ENCODE peak calls at places on chromosomes 1 and 21, in seven cellular contexts. One of them, this sample, is unnamed.

GRCh38 chr1:37410080-37410479 is 64.3 kb upstream of the ZC3H12A start:
- DNase-seq in HFF-Myc: no peak
- DNase-seq in OCI-LY7: no peak
- DNase-seq in NCI-H1092: no peak
- DNase-seq in H9: peak
- DNase-seq in T-cell: no peak
- DNase-seq in DMS79: no peak
- DNase-seq in this sample: no peak

GRCh38 chr21:15549671-15550070 is 180.1 kb upstream of the USP25 start:
- DNase-seq in HFF-Myc: no peak
- DNase-seq in H9: peak
- DNase-seq in T-cell: no peak
- DNase-seq in OCI-LY7: no peak
- DNase-seq in DMS79: no peak
- DNase-seq in NCI-H1092: no peak
- DNase-seq in this sample: peak

GRCh38 chr1:64194168-64195088 is 9.0 kb upstream of the UBE2U start:
- DNase-seq in DMS79: no peak
- DNase-seq in H9: no peak
- DNase-seq in NCI-H1092: no peak
- DNase-seq in HFF-Myc: no peak
- DNase-seq in OCI-LY7: no peak
- DNase-seq in T-cell: no peak
- DNase-seq in this sample: no peak

GRCh38 chr1:206505702-206506375 is 1.5 kb upstream of the RASSF5 start:
- DNase-seq in NCI-H1092: no peak
- DNase-seq in T-cell: no peak
- DNase-seq in DMS79: no peak
- DNase-seq in H9: no peak
- DNase-seq in OCI-LY7: no peak
- DNase-seq in HFF-Myc: no peak
- DNase-seq in this sample: peak

GRCh38 chr1:169087876-169088275 is 18.6 kb upstream of the ATP1B1 start:
- DNase-seq in OCI-LY7: no peak
- DNase-seq in T-cell: no peak
- DNase-seq in HFF-Myc: no peak
- DNase-seq in NCI-H1092: no peak
- DNase-seq in DMS79: no peak
- DNase-seq in H9: no peak
- DNase-seq in this sample: no peak

GRCh38 chr1:162541619-162542141 is 19.8 kb upstream of the UAP1 start:
- DNase-seq in OCI-LY7: no peak
- DNase-seq in NCI-H1092: no peak
- DNase-seq in HFF-Myc: peak
- DNase-seq in DMS79: no peak
- DNase-seq in T-cell: no peak
- DNase-seq in H9: no peak
- DNase-seq in this sample: peak

GRCh38 chr1:174797398-174797797 is 202.3 kb upstream of the CACYBP start:
- DNase-seq in HFF-Myc: no peak
- DNase-seq in NCI-H1092: no peak
- DNase-seq in OCI-LY7: no peak
- DNase-seq in H9: no peak
- DNase-seq in T-cell: no peak
- DNase-seq in DMS79: no peak
- DNase-seq in this sample: no peak

GRCh38 chr1:54054438-54054749 is 986 bp downstream of the TCEANC2 start:
- DNase-seq in NCI-H1092: no peak
- DNase-seq in DMS79: no peak
- DNase-seq in H9: no peak
- DNase-seq in OCI-LY7: peak
- DNase-seq in T-cell: no peak
- DNase-seq in HFF-Myc: no peak
- DNase-seq in this sample: no peak

GRCh38 chr1:8925406-8925805 is 20.3 kb upstream of the CA6 start:
- DNase-seq in H9: no peak
- DNase-seq in OCI-LY7: no peak
- DNase-seq in HFF-Myc: no peak
- DNase-seq in DMS79: peak
- DNase-seq in T-cell: no peak
- DNase-seq in NCI-H1092: peak
- DNase-seq in this sample: no peak

GRCh38 chr1:40662151-40662550 is 3.3 kb downstream of the RIMS3 start:
- DNase-seq in H9: no peak
- DNase-seq in NCI-H1092: no peak
- DNase-seq in DMS79: no peak
- DNase-seq in OCI-LY7: no peak
- DNase-seq in HFF-Myc: no peak
- DNase-seq in T-cell: no peak
- DNase-seq in this sample: no peak

GRCh38 chr1:244163861-244164562 is 112.9 kb downstream of the ZBTB18 start:
- DNase-seq in OCI-LY7: no peak
- DNase-seq in HFF-Myc: peak
- DNase-seq in DMS79: no peak
- DNase-seq in H9: peak
- DNase-seq in NCI-H1092: no peak
- DNase-seq in T-cell: no peak
- DNase-seq in this sample: peak

GRCh38 chr1:29653886-29654450 is 417.6 kb downstream of the PTPRU start:
- DNase-seq in OCI-LY7: no peak
- DNase-seq in H9: peak
- DNase-seq in DMS79: no peak
- DNase-seq in HFF-Myc: no peak
- DNase-seq in NCI-H1092: no peak
- DNase-seq in T-cell: no peak
- DNase-seq in this sample: no peak

GRCh38 chr1:119370748-119371147 is 2.2 kb downstream of the HAO2 start:
- DNase-seq in DMS79: no peak
- DNase-seq in HFF-Myc: no peak
- DNase-seq in H9: no peak
- DNase-seq in T-cell: no peak
- DNase-seq in NCI-H1092: no peak
- DNase-seq in OCI-LY7: no peak
- DNase-seq in this sample: no peak

GRCh38 chr1:95407146-95407863 is 173.3 kb downstream of the RWDD3 start:
- DNase-seq in HFF-Myc: no peak
- DNase-seq in DMS79: no peak
- DNase-seq in NCI-H1092: no peak
- DNase-seq in T-cell: no peak
- DNase-seq in H9: peak
- DNase-seq in OCI-LY7: no peak
- DNase-seq in this sample: no peak

GRCh38 chr1:227038401-227038800 is 98.3 kb downstream of the COQ8A start:
- DNase-seq in NCI-H1092: no peak
- DNase-seq in DMS79: no peak
- DNase-seq in HFF-Myc: no peak
- DNase-seq in H9: no peak
- DNase-seq in T-cell: no peak
- DNase-seq in OCI-LY7: no peak
- DNase-seq in this sample: peak

GRCh38 chr1:33710989-33711388 is 152.9 kb upstream of the HMGB4 start:
- DNase-seq in T-cell: no peak
- DNase-seq in OCI-LY7: no peak
- DNase-seq in NCI-H1092: no peak
- DNase-seq in HFF-Myc: no peak
- DNase-seq in DMS79: no peak
- DNase-seq in H9: no peak
- DNase-seq in this sample: no peak

GRCh38 chr1:246083416-246083815 is 423.7 kb downstream of the SMYD3 start:
- DNase-seq in NCI-H1092: no peak
- DNase-seq in HFF-Myc: no peak
- DNase-seq in T-cell: no peak
- DNase-seq in H9: no peak
- DNase-seq in OCI-LY7: no peak
- DNase-seq in DMS79: no peak
- DNase-seq in this sample: no peak

GRCh38 chr1:153760440-153760839 is 14.8 kb upstream of the SLC27A3 start:
- DNase-seq in DMS79: no peak
- DNase-seq in NCI-H1092: no peak
- DNase-seq in HFF-Myc: no peak
- DNase-seq in H9: no peak
- DNase-seq in T-cell: no peak
- DNase-seq in OCI-LY7: no peak
- DNase-seq in this sample: peak

GRCh38 chr1:18155881-18156385 is 48.3 kb downstream of the IGSF21 start:
- DNase-seq in H9: no peak
- DNase-seq in T-cell: no peak
- DNase-seq in HFF-Myc: no peak
- DNase-seq in DMS79: peak
- DNase-seq in NCI-H1092: peak
- DNase-seq in OCI-LY7: no peak
- DNase-seq in this sample: no peak

GRCh38 chr1:111286912-111287311 is 3.7 kb upstream of the CHIA start:
- DNase-seq in NCI-H1092: no peak
- DNase-seq in H9: no peak
- DNase-seq in HFF-Myc: no peak
- DNase-seq in T-cell: no peak
- DNase-seq in DMS79: no peak
- DNase-seq in OCI-LY7: no peak
- DNase-seq in this sample: no peak

GRCh38 chr1:150168960-150169565 is 19.3 kb downstream of the PLEKHO1 start:
- DNase-seq in DMS79: no peak
- DNase-seq in H9: peak
- DNase-seq in NCI-H1092: peak
- DNase-seq in T-cell: no peak
- DNase-seq in HFF-Myc: no peak
- DNase-seq in OCI-LY7: peak
- DNase-seq in this sample: peak

GRCh38 chr21:42515708-42516502 is 2.3 kb downstream of the SLC37A1 start:
- DNase-seq in DMS79: peak
- DNase-seq in HFF-Myc: no peak
- DNase-seq in OCI-LY7: no peak
- DNase-seq in H9: no peak
- DNase-seq in NCI-H1092: no peak
- DNase-seq in T-cell: no peak
- DNase-seq in this sample: no peak

GRCh38 chr1:237166593-237167077 is 124.7 kb downstream of the RYR2 start:
- DNase-seq in H9: no peak
- DNase-seq in NCI-H1092: no peak
- DNase-seq in HFF-Myc: no peak
- DNase-seq in OCI-LY7: no peak
- DNase-seq in T-cell: no peak
- DNase-seq in DMS79: no peak
- DNase-seq in this sample: no peak

GRCh38 chr1:70528591-70529333 is 117.7 kb downstream of the CTH start:
- DNase-seq in HFF-Myc: peak
- DNase-seq in H9: peak
- DNase-seq in DMS79: no peak
- DNase-seq in T-cell: no peak
- DNase-seq in OCI-LY7: peak
- DNase-seq in NCI-H1092: peak
- DNase-seq in this sample: peak

GRCh38 chr1:211035821-211036380 is 98.0 kb downstream of the KCNH1 start:
- DNase-seq in HFF-Myc: no peak
- DNase-seq in NCI-H1092: no peak
- DNase-seq in H9: no peak
- DNase-seq in OCI-LY7: no peak
- DNase-seq in T-cell: no peak
- DNase-seq in DMS79: no peak
- DNase-seq in this sample: no peak

GRCh38 chr1:76425104-76425842 is 350.7 kb downstream of the ST6GALNAC3 start:
- DNase-seq in HFF-Myc: no peak
- DNase-seq in DMS79: no peak
- DNase-seq in T-cell: no peak
- DNase-seq in NCI-H1092: no peak
- DNase-seq in OCI-LY7: peak
- DNase-seq in H9: no peak
- DNase-seq in this sample: peak

This sample was measured in fibroblast of pulmonary artery.